ENCODE peak calls at places on chromosomes 13 and 19, in five cellular contexts. J is hepatocyte; D is choroid plexus epithelial cell; O is CD8-positive, alpha-beta T cell; A is OCI-LY7. I is an unnamed sample.

GRCh38 chr19:34308381-34309367 is 54.3 kb downstream of the GARRE1 start:
- DNase-seq in D (no peak), A (peak; percentile 49), J (no peak), O (no peak), I (no peak)

GRCh38 chr19:6062961-6063575 is 47.2 kb downstream of the RFX2 start:
- DNase-seq in D (no peak), O (no peak), A (no peak), J (no peak), I (no peak)

GRCh38 chr13:79282976-79283375 is 123.1 kb downstream of the RBM26 start:
- DNase-seq in J (peak; percentile 35), A (no peak), O (no peak), D (peak; percentile 27), I (no peak)

GRCh38 chr19:16268676-16269319 is 55.8 kb upstream of the KLF2 start:
- DNase-seq in J (no peak), D (no peak), A (no peak), O (peak; percentile 23), I (no peak)

GRCh38 chr13:59960683-59961082 is 203.0 kb downstream of the DIAPH3 start:
- DNase-seq in D (no peak), J (no peak), A (no peak), O (no peak), I (no peak)

GRCh38 chr19:3146677-3147100 is 10.9 kb downstream of the GNA15 start:
- DNase-seq in J (no peak), A (peak; percentile 38), O (peak; percentile 45), D (no peak), I (peak; percentile 43)

GRCh38 chr13:100423375-100423774 is 165.2 kb downstream of the GGACT start:
- DNase-seq in A (no peak), J (no peak), D (peak; percentile 66), O (no peak), I (no peak)

GRCh38 chr19:52689804-52690394 is 44.9 kb downstream of the ZNF611 start:
- DNase-seq in A (no peak), O (no peak), J (peak; percentile 40), D (no peak), I (peak; percentile 30)

GRCh38 chr13:113801289-113801961 is 42.4 kb downstream of the TMEM255B start:
- DNase-seq in D (no peak), J (no peak), O (no peak), A (no peak), I (no peak)

GRCh38 chr13:101841687-101842086 is 389.2 kb downstream of the ITGBL1 start:
- DNase-seq in O (no peak), A (no peak), J (no peak), D (no peak), I (no peak)

GRCh38 chr13:47794963-47795362 is 206.1 kb downstream of the SUCLA2 start:
- DNase-seq in O (no peak), D (peak; percentile 59), A (peak; percentile 3), J (no peak), I (no peak)

GRCh38 chr13:52348983-52349780 is 56.8 kb downstream of the THSD1 start:
- DNase-seq in D (peak; percentile 62), A (no peak), O (no peak), J (peak; percentile 71), I (no peak)

GRCh38 chr19:17749912-17750317 is 1.4 kb upstream of the FCHO1 start:
- DNase-seq in J (no peak), D (peak; percentile 22), O (no peak), A (peak; percentile 67), I (no peak)

GRCh38 chr19:47653856-47654255 is 44.9 kb downstream of the BICRA start:
- DNase-seq in A (no peak), D (no peak), J (no peak), O (no peak), I (no peak)

GRCh38 chr19:47195462-47195861 is 35.5 kb downstream of the BBC3 start:
- DNase-seq in J (no peak), O (no peak), A (no peak), D (no peak), I (no peak)

GRCh38 chr19:50994129-50994528 is 7.3 kb downstream of the KLK8 start:
- DNase-seq in A (peak; percentile 55), D (no peak), O (no peak), J (no peak), I (no peak)

GRCh38 chr13:110272651-110273050 is 34.3 kb downstream of the COL4A1 start:
- DNase-seq in O (no peak), J (no peak), D (no peak), A (no peak), I (no peak)

GRCh38 chr13:110275931-110276552 is 30.9 kb downstream of the COL4A1 start:
- DNase-seq in A (no peak), J (no peak), D (no peak), O (no peak), I (no peak)

GRCh38 chr13:110276553-110276950 is 30.4 kb downstream of the COL4A1 start:
- DNase-seq in D (no peak), J (no peak), O (no peak), A (no peak), I (no peak)

GRCh38 chr13:110273254-110273653 is 33.7 kb downstream of the COL4A1 start:
- DNase-seq in A (no peak), J (no peak), O (no peak), D (no peak), I (no peak)

GRCh38 chr13:110274687-110275086 is 32.3 kb downstream of the COL4A1 start:
- DNase-seq in A (no peak), J (no peak), D (no peak), O (no peak), I (no peak)
- TF ChIP-seq CTCF in A (no peak), J (peak; percentile 6), D (peak; percentile 55), O (no peak), I (no peak)

GRCh38 chr13:38046049-38046376 is 176.4 kb upstream of the TRPC4 start:
- DNase-seq in J (no peak), O (no peak), D (no peak), A (no peak), I (no peak)

GRCh38 chr13:38042771-38043170 is 173.2 kb upstream of the TRPC4 start:
- DNase-seq in A (no peak), O (no peak), D (peak; percentile 32), J (no peak), I (no peak)

GRCh38 chr13:38044067-38044466 is 174.5 kb upstream of the TRPC4 start:
- DNase-seq in J (no peak), O (no peak), D (no peak), A (no peak), I (no peak)

DNA sequence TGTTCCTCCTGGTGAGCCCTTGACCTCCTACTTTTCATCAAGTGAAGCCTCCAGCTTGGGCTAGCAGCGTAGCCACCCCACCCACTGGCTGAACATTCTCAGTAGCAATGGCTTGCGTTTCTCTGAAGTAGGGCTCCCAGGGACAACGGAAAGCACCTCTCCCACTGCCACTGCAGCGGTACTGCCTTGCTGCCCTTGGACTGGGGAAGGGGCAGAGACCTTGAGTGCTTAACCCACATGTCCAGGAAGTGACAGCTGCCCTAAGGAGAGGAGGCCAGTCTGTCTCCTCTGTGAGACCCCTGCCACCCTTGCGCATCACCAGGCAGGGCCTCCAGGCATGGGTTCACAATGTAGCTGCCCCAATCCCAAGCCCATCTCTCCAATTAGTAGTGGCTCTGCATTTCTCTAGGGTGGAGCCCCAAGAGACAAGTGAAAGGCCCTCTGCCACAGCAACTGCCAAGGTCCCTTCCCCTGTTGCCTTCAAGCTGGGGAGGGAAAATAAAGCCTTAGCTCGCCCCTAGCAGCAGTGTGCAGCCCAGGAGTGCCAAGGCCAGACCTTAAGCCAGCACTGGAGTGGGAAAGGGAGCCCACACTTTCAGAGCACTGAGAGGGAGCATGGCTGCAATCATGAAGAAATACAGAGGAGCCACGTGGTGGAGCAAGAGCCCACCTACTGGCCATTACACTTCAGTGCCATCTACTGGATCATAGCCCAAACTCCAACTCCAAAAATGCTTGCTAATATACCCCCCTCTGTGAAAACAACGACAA is 175.9 kb upstream of the TRPC4 start:
- DNase-seq in D (peak; percentile 79), A (peak; percentile 61), O (no peak), J (peak; percentile 38), I (no peak)
- TF ChIP-seq CTCF in D (peak; percentile 80), A (peak; percentile 84), O (no peak), J (peak; percentile 44), I (peak; percentile 66)

GRCh38 chr19:45729774-45730388 is 815 bp downstream of the FBXO46 start:
- DNase-seq in J (peak; percentile 27), O (no peak), D (peak; percentile 16), A (no peak), I (no peak)

GRCh38 chr19:45733160-45733810 is at the start of gene MEIOSIN:
- DNase-seq in D (no peak), O (no peak), J (no peak), A (no peak), I (no peak)

GRCh38 chr19:45730389-45731288 is at the start of gene FBXO46:
- DNase-seq in D (peak; percentile 99), J (peak; percentile 98), O (peak; percentile 82), A (peak; percentile 99), I (peak; percentile 92)
- TF ChIP-seq CTCF in D (peak; percentile 43), J (peak; percentile 12), O (no peak), A (peak; percentile 68), I (peak; percentile 15)

GRCh38 chr19:40398417-40399056 is 8.6 kb upstream of the HIPK4 start:
- DNase-seq in D (peak; percentile 49), A (peak; percentile 67), J (peak; percentile 50), O (peak; percentile 34), I (no peak)
- TF ChIP-seq CTCF in D (no peak), A (no peak), J (no peak), O (no peak), I (no peak)

GRCh38 chr13:41060723-41061074 is 610 bp upstream of the WBP4 start:
- DNase-seq in O (peak; percentile 69), D (peak; percentile 73), A (peak; percentile 86), J (peak; percentile 94), I (peak; percentile 64)

GRCh38 chr13:41061914-41062837 is 867 bp downstream of the WBP4 start:
- DNase-seq in J (peak; percentile 86), O (no peak), D (peak; percentile 84), A (no peak), I (no peak)

GRCh38 chr13:41059896-41060722 is 1.2 kb upstream of the WBP4 start:
- DNase-seq in O (peak; percentile 8), A (peak; percentile 88), J (peak; percentile 95), D (peak; percentile 89), I (peak; percentile 86)

GRCh38 chr13:41059466-41059865 is 1.8 kb upstream of the WBP4 start:
- DNase-seq in A (peak; percentile 43), O (no peak), J (no peak), D (peak; percentile 31), I (no peak)

DNA sequence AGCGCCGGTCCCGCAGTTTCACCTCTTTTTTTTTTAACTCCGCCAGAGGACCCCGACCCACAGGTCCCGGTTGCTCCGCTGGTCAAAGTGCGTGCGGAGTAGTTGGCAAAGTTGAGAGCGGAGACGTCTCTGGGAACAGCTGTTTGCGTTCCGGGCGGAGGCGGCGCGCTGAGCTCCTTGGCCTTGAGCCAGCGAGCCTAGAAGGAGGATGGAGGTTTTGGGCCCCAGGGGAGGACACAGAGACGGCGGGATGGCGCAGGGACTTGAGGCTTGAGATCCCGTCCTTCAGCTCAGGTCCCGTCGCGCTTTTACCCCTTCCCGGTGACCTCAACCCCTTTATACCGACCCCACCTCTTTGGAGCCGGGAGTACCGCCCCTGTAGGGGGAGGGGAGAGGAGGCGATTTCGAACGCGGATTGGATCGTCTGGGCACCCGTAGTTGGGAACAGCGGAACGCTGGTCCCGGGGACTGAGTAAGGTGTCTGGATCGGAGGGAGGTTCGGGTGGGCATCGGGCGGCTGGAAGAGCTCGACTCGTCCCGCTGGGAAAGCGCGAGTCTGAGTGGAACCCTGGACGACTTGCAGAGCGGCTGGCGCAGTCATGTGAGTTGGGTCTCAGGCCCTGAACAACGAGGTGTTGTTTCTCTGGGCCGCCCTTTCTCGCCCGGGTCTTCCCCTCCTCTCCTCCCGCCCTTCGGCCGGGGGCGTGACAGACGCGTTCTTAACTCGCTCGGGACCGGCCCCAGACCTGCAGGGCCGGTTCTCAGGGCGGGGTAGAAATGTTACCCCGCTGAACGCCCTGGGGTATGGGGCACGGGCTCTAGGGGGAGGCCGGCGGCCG is at the start of gene WBP4:
- DNase-seq in D (peak; percentile 96), O (peak; percentile 73), A (peak; percentile 95), J (peak; percentile 97), I (peak; percentile 90)
- TF ChIP-seq CTCF in D (peak; percentile 43), O (no peak), A (no peak), J (peak; percentile 21), I (no peak)